ENCODE peak calls at places on chromosomes 11 and 22, in six cellular contexts. One of them, this sample, is unnamed.

GRCh38 chr11:47271961-47272661 is 2.2 kb downstream of the MADD start:
- DNase-seq in SK-N-MC: no peak
- DNase-seq in H1: no peak
- DNase-seq in HCT116: no peak
- DNase-seq in K562: no peak
- DNase-seq in GM23338: peak
- DNase-seq in this sample: no peak

GRCh38 chr11:34427171-34427805 is 11.4 kb upstream of the CAT start:
- DNase-seq in SK-N-MC: no peak
- DNase-seq in H1: no peak
- DNase-seq in HCT116: no peak
- DNase-seq in K562: no peak
- DNase-seq in GM23338: no peak
- DNase-seq in this sample: no peak

GRCh38 chr11:130911306-130911705 is 5.0 kb downstream of the SNX19 start:
- DNase-seq in SK-N-MC: no peak
- DNase-seq in H1: no peak
- DNase-seq in HCT116: no peak
- DNase-seq in K562: no peak
- DNase-seq in GM23338: peak
- DNase-seq in this sample: no peak

GRCh38 chr11:47270331-47271271 is 668 bp downstream of the MADD start:
- DNase-seq in SK-N-MC: no peak
- DNase-seq in H1: peak
- DNase-seq in HCT116: no peak
- DNase-seq in K562: peak
- DNase-seq in GM23338: peak
- DNase-seq in this sample: peak

GRCh38 chr11:94125408-94126120 is 3.1 kb upstream of the PANX1 start:
- DNase-seq in SK-N-MC: no peak
- DNase-seq in H1: no peak
- DNase-seq in HCT116: no peak
- DNase-seq in K562: no peak
- DNase-seq in GM23338: no peak
- DNase-seq in this sample: no peak

GRCh38 chr11:76701701-76702100 is 31.2 kb upstream of the LRRC32 start:
- DNase-seq in SK-N-MC: no peak
- DNase-seq in H1: no peak
- DNase-seq in HCT116: no peak
- DNase-seq in K562: no peak
- DNase-seq in GM23338: no peak
- DNase-seq in this sample: no peak

GRCh38 chr22:25645266-25645665 is 80.8 kb downstream of the GRK3 start:
- DNase-seq in SK-N-MC: no peak
- DNase-seq in H1: no peak
- DNase-seq in HCT116: no peak
- DNase-seq in K562: no peak
- DNase-seq in GM23338: no peak
- DNase-seq in this sample: no peak

GRCh38 chr22:20940178-20940790 is 23.1 kb downstream of the CRKL start:
- DNase-seq in SK-N-MC: no peak
- DNase-seq in H1: no peak
- DNase-seq in HCT116: no peak
- DNase-seq in K562: no peak
- DNase-seq in GM23338: no peak
- DNase-seq in this sample: no peak

GRCh38 chr11:20661445-20661844 is 7.9 kb upstream of the NELL1 start:
- DNase-seq in SK-N-MC: no peak
- DNase-seq in H1: no peak
- DNase-seq in HCT116: no peak
- DNase-seq in K562: no peak
- DNase-seq in GM23338: no peak
- DNase-seq in this sample: no peak

GRCh38 chr11:19903620-19904069 is 191.0 kb downstream of the NAV2 start:
- DNase-seq in SK-N-MC: peak
- DNase-seq in H1: peak
- DNase-seq in HCT116: peak
- DNase-seq in K562: peak
- DNase-seq in GM23338: peak
- DNase-seq in this sample: peak

GRCh38 chr11:72721276-72721675 is 30.9 kb downstream of the ARAP1 start:
- DNase-seq in SK-N-MC: no peak
- DNase-seq in H1: no peak
- DNase-seq in HCT116: no peak
- DNase-seq in K562: no peak
- DNase-seq in GM23338: no peak
- DNase-seq in this sample: peak

GRCh38 chr22:27531782-27532530 is 269.6 kb downstream of the MN1 start:
- DNase-seq in SK-N-MC: no peak
- DNase-seq in H1: no peak
- DNase-seq in HCT116: no peak
- DNase-seq in K562: no peak
- DNase-seq in GM23338: no peak
- DNase-seq in this sample: peak

GRCh38 chr11:48093795-48094642 is 113.7 kb downstream of the PTPRJ start:
- DNase-seq in SK-N-MC: no peak
- DNase-seq in H1: peak
- DNase-seq in HCT116: no peak
- DNase-seq in K562: no peak
- DNase-seq in GM23338: no peak
- DNase-seq in this sample: no peak

GRCh38 chr11:47980907-47981621 is 705 bp downstream of the PTPRJ start:
- DNase-seq in SK-N-MC: no peak
- DNase-seq in H1: peak
- DNase-seq in HCT116: no peak
- DNase-seq in K562: peak
- DNase-seq in GM23338: peak
- DNase-seq in this sample: peak

GRCh38 chr11:796565-797299 is 1.3 kb downstream of the SLC25A22 start:
- DNase-seq in SK-N-MC: no peak
- DNase-seq in H1: no peak
- DNase-seq in HCT116: no peak
- DNase-seq in K562: peak
- DNase-seq in GM23338: no peak
- DNase-seq in this sample: no peak

DNA sequence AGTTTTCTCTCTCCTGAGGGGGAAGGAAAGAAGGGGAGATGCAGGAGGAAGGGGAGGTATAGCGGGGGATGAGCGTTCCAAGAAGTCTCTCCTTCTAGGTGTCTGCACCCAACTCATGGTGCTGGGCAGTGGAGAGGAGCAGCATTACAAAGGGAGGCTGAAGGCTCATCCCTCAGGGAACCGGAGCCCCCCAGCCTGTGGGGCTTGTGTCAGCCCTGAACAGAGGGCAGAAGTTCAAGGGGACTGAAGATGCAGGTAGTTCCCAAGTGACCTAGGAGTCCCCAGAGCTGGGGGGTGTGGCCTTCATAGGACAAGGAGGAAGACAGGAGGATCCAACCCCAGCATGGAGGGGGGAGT is 1.8 kb downstream of the C11orf68 start:
- DNase-seq in SK-N-MC: no peak
- DNase-seq in H1: no peak
- DNase-seq in HCT116: no peak
- DNase-seq in K562: no peak
- DNase-seq in GM23338: no peak
- DNase-seq in this sample: no peak
- H3K4me3 ChIP-seq in SK-N-MC: no peak
- H3K4me3 ChIP-seq in H1: no peak
- H3K4me3 ChIP-seq in HCT116: peak
- H3K4me3 ChIP-seq in K562: no peak
- H3K4me3 ChIP-seq in GM23338: no peak
- H3K4me3 ChIP-seq in this sample: no peak

GRCh38 chr22:41844513-41844912 is 11.6 kb downstream of the SREBF2 start:
- DNase-seq in SK-N-MC: no peak
- DNase-seq in H1: no peak
- DNase-seq in HCT116: no peak
- DNase-seq in K562: no peak
- DNase-seq in GM23338: no peak
- DNase-seq in this sample: no peak
- TF ChIP-seq POLR2AphosphoS5 in SK-N-MC: no peak
- TF ChIP-seq POLR2AphosphoS5 in H1: no peak
- TF ChIP-seq POLR2AphosphoS5 in HCT116: no peak
- TF ChIP-seq POLR2AphosphoS5 in K562: no peak
- TF ChIP-seq POLR2AphosphoS5 in GM23338: no peak
- TF ChIP-seq POLR2AphosphoS5 in this sample: no peak

GRCh38 chr22:36285545-36285944 is 32.6 kb downstream of the APOL1 start:
- DNase-seq in SK-N-MC: no peak
- DNase-seq in H1: no peak
- DNase-seq in HCT116: no peak
- DNase-seq in K562: no peak
- DNase-seq in GM23338: no peak
- DNase-seq in this sample: no peak

GRCh38 chr22:36284171-36284571 is 31.2 kb downstream of the APOL1 start:
- DNase-seq in SK-N-MC: no peak
- DNase-seq in H1: no peak
- DNase-seq in HCT116: no peak
- DNase-seq in K562: no peak
- DNase-seq in GM23338: no peak
- DNase-seq in this sample: no peak

GRCh38 chr22:36287881-36288515 is 35.1 kb downstream of the APOL1 start:
- DNase-seq in SK-N-MC: no peak
- DNase-seq in H1: no peak
- DNase-seq in HCT116: no peak
- DNase-seq in K562: no peak
- DNase-seq in GM23338: no peak
- DNase-seq in this sample: no peak

GRCh38 chr22:36285017-36285416 is 32.1 kb downstream of the APOL1 start:
- DNase-seq in SK-N-MC: no peak
- DNase-seq in H1: no peak
- DNase-seq in HCT116: no peak
- DNase-seq in K562: no peak
- DNase-seq in GM23338: no peak
- DNase-seq in this sample: no peak

GRCh38 chr22:36286096-36286957 is 33.4 kb downstream of the APOL1 start:
- DNase-seq in SK-N-MC: peak
- DNase-seq in H1: peak
- DNase-seq in HCT116: peak
- DNase-seq in K562: peak
- DNase-seq in GM23338: peak
- DNase-seq in this sample: peak
- TF ChIP-seq EZH2 in SK-N-MC: no peak
- TF ChIP-seq EZH2 in H1: no peak
- TF ChIP-seq EZH2 in HCT116: no peak
- TF ChIP-seq EZH2 in K562: no peak
- TF ChIP-seq EZH2 in GM23338: no peak
- TF ChIP-seq EZH2 in this sample: no peak

GRCh38 chr11:14341968-14342367 is 17.0 kb downstream of the RRAS2 start:
- DNase-seq in SK-N-MC: no peak
- DNase-seq in H1: no peak
- DNase-seq in HCT116: no peak
- DNase-seq in K562: no peak
- DNase-seq in GM23338: no peak
- DNase-seq in this sample: no peak
- H3K4me3 ChIP-seq in SK-N-MC: no peak
- H3K4me3 ChIP-seq in H1: peak
- H3K4me3 ChIP-seq in HCT116: no peak
- H3K4me3 ChIP-seq in K562: no peak
- H3K4me3 ChIP-seq in GM23338: peak
- H3K4me3 ChIP-seq in this sample: no peak

DNA sequence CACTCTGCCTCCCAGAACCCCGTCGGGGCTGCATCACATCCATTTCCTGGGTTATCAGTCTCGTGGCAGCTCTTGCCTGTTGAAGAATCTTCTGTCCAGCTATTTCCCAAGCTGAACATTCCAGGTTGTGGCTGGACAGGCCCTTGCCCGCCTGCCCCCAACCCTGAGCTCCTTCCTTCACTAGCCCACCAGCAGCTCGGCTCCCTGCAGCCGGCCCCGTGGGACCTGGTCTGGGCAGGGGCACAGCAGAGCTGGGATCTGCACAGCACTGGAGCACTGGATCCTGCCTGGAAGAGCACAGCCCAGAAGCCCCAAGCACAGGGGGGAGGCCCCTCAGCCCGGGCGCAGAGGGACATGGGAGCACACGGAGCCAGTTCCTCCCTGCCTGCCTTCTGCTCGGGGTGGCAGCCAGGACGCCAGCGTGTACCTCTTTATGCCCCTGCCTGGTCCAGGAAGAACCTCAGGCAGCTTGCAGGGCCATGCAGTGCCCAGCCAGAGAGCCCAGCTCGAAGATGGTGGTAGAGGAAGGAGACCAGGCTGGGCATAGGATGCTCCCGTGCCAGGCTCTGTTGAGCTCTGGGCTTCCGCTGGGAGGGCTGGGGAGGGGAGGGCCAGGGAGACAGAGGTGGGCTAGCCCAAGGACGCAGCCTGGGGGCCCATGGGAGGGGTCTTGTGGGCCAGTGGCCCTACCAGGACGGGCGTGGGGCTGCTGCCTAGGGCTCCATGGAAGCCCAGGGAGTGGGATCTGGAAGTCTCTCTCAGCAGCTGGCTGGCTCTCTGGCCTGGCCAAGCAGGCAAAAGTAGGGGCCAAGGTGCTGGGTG is 16.6 kb upstream of the GNB1L start:
- DNase-seq in SK-N-MC: no peak
- DNase-seq in H1: peak
- DNase-seq in HCT116: no peak
- DNase-seq in K562: no peak
- DNase-seq in GM23338: no peak
- DNase-seq in this sample: no peak
- TF ChIP-seq POLR2AphosphoS5 in SK-N-MC: no peak
- TF ChIP-seq POLR2AphosphoS5 in H1: no peak
- TF ChIP-seq POLR2AphosphoS5 in HCT116: no peak
- TF ChIP-seq POLR2AphosphoS5 in K562: no peak
- TF ChIP-seq POLR2AphosphoS5 in GM23338: no peak
- TF ChIP-seq POLR2AphosphoS5 in this sample: no peak

GRCh38 chr11:2445107-2445947 is 519 bp downstream of the KCNQ1 start:
- DNase-seq in SK-N-MC: no peak
- DNase-seq in H1: no peak
- DNase-seq in HCT116: no peak
- DNase-seq in K562: no peak
- DNase-seq in GM23338: peak
- DNase-seq in this sample: no peak
- TF ChIP-seq EZH2 in SK-N-MC: no peak
- TF ChIP-seq EZH2 in H1: peak
- TF ChIP-seq EZH2 in HCT116: no peak
- TF ChIP-seq EZH2 in K562: no peak
- TF ChIP-seq EZH2 in GM23338: peak
- TF ChIP-seq EZH2 in this sample: peak

DNA sequence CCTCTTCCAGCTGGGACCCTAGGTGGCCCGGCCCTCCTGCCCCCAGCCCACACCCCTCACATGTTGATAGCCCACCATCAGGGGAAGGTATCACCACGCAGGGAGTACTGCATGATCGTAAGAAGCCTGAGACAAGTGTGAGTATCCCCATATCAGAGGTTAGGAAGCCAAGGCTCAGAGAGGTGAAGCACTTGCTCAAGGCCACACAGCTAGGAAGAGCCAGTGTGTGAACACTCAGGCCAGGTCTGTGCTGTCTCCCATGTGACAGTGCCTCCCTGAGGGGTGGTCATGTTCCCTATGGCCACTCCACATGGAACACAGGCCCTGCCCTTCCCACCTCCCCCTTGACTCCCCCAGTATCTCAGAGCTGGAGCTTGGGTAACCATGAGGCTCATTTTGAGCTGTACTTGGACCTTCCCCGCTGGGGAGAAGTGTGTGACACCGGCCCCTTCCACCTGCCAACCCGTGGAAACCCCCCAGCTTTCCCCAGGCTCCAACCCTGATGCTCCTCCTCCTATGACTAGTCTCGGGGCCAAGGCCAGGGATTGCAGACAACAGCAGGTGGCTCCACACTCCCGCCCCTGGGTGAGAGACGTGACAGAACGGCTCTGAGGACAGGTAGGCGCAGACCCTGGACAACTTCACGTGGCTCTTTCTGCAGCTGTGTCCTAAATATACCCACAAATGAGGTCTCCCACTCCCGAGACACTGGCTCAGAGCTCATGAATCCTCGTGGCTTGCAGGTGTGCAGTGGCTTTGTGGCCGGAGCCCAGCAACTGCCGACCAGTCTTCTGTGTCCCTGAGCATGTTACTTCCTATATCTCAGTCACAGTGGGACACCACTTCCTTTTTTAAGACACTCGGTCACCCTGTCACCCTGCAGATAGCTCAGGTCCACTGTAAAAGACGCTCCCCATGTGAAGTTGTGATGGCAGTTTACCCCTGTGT is 55.3 kb downstream of the NECTIN1 start:
- DNase-seq in SK-N-MC: no peak
- DNase-seq in H1: no peak
- DNase-seq in HCT116: no peak
- DNase-seq in K562: no peak
- DNase-seq in GM23338: no peak
- DNase-seq in this sample: no peak
- H3K4me3 ChIP-seq in SK-N-MC: no peak
- H3K4me3 ChIP-seq in H1: no peak
- H3K4me3 ChIP-seq in HCT116: no peak
- H3K4me3 ChIP-seq in K562: no peak
- H3K4me3 ChIP-seq in GM23338: no peak
- H3K4me3 ChIP-seq in this sample: no peak